ENCODE peak calls at places on chromosomes 2 and 18, in seven cellular contexts. Y is K562, O is HCT116, E is HepG2, X is SK-N-SH, P is H1, G is GM12878. B is an unnamed sample.

GRCh38 chr2:237361194-237361986 is 52.6 kb downstream of the COL6A3 start:
- DNase-seq in O (no peak), X (no peak), G (no peak), P (no peak), Y (no peak), E (no peak), B (no peak)

GRCh38 chr2:234172066-234172465 is 121.6 kb downstream of the SPP2 start:
- DNase-seq in G (no peak), E (no peak), X (no peak), Y (no peak), O (no peak), P (no peak), B (no peak)

GRCh38 chr2:43402452-43402937 is 176.1 kb upstream of the ZFP36L2 start:
- DNase-seq in O (no peak), E (no peak), G (peak), P (no peak), X (no peak), Y (no peak), B (no peak)

GRCh38 chr2:9497017-9497416 is 22.7 kb downstream of the IAH1 start:
- DNase-seq in Y (no peak), E (no peak), X (no peak), P (no peak), O (no peak), G (no peak), B (peak)

GRCh38 chr2:74865770-74866674 is 32.1 kb downstream of the HK2 start:
- DNase-seq in P (no peak), E (peak), G (no peak), O (peak), X (no peak), Y (no peak), B (no peak)

GRCh38 chr2:189613077-189613636 is 32.6 kb upstream of the SLC40A1 start:
- DNase-seq in O (no peak), G (no peak), E (peak), Y (peak), X (no peak), P (no peak), B (no peak)

GRCh38 chr2:238743243-238744068 is 104.4 kb upstream of the TWIST2 start:
- DNase-seq in E (no peak), P (no peak), G (no peak), O (no peak), X (no peak), Y (peak), B (no peak)

GRCh38 chr2:121888189-121888557 is 132.7 kb downstream of the TSN start:
- DNase-seq in P (no peak), X (no peak), G (no peak), E (peak), O (peak), Y (peak), B (no peak)

GRCh38 chr2:66236816-66237469 is 198.0 kb upstream of the MEIS1 start:
- DNase-seq in P (no peak), O (no peak), X (no peak), G (no peak), E (no peak), Y (no peak), B (no peak)

GRCh38 chr2:37625781-37626548 is 45.5 kb downstream of the CDC42EP3 start:
- DNase-seq in O (no peak), Y (no peak), P (no peak), E (no peak), X (no peak), G (peak), B (no peak)

GRCh38 chr2:237231593-237231992 is 145.9 kb downstream of the COPS8 start:
- DNase-seq in O (no peak), E (no peak), X (no peak), Y (no peak), P (no peak), G (no peak), B (no peak)

GRCh38 chr2:147110317-147110716 is 734.5 kb upstream of the ACVR2A start:
- DNase-seq in Y (no peak), O (no peak), P (no peak), E (no peak), X (no peak), G (no peak), B (no peak)

GRCh38 chr18:22165049-22165602 is 4.3 kb upstream of the GATA6 start:
- DNase-seq in Y (no peak), X (peak), P (no peak), E (no peak), G (no peak), O (no peak), B (no peak)

GRCh38 chr2:226984461-226985226 is 148.8 kb downstream of the RHBDD1 start:
- DNase-seq in E (no peak), Y (peak), P (no peak), G (peak), O (no peak), X (no peak), B (no peak)

GRCh38 chr18:8300749-8301148 is 308.5 kb upstream of the RAB12 start:
- DNase-seq in O (no peak), X (no peak), G (no peak), P (no peak), Y (no peak), E (no peak), B (no peak)

GRCh38 chr18:6103758-6104157 is 208.4 kb upstream of the TMEM200C start:
- DNase-seq in G (no peak), E (no peak), Y (no peak), X (no peak), P (no peak), O (no peak), B (no peak)

GRCh38 chr2:234869969-234870368 is 81.8 kb upstream of the SH3BP4 start:
- DNase-seq in E (no peak), Y (no peak), O (no peak), X (no peak), P (no peak), G (no peak), B (no peak)

GRCh38 chr2:222169346-222169745 is 129.5 kb downstream of the PAX3 start:
- DNase-seq in G (no peak), P (no peak), X (no peak), E (no peak), Y (no peak), O (no peak), B (peak)

GRCh38 chr2:48514591-48514990 is 15.4 kb upstream of the STON1 start:
- DNase-seq in X (no peak), E (no peak), G (no peak), O (no peak), P (no peak), Y (no peak), B (no peak)

GRCh38 chr18:68721681-68722583 is 7.0 kb upstream of the TMX3 start:
- DNase-seq in O (no peak), E (no peak), P (no peak), X (no peak), Y (no peak), G (peak), B (no peak)

GRCh38 chr2:17830053-17831034 is 14.1 kb downstream of the MSGN1 start:
- DNase-seq in P (peak), G (no peak), E (peak), O (peak), Y (peak), X (peak), B (peak)

GRCh38 chr2:156826342-156826933 is 390.3 kb downstream of the GPD2 start:
- DNase-seq in G (no peak), E (no peak), O (no peak), P (no peak), X (no peak), Y (no peak), B (no peak)

GRCh38 chr2:225165052-225165451 is 122.8 kb upstream of the DOCK10 start:
- DNase-seq in X (no peak), E (no peak), P (no peak), G (no peak), O (no peak), Y (no peak), B (no peak)

GRCh38 chr2:39099820-39100728 is 20.8 kb downstream of the SOS1 start:
- DNase-seq in X (no peak), E (no peak), G (no peak), P (no peak), Y (no peak), O (no peak), B (no peak)

GRCh38 chr2:96899084-96899735 is 29.3 kb upstream of the SEMA4C start:
- DNase-seq in O (no peak), X (peak), Y (no peak), G (no peak), E (no peak), P (no peak), B (no peak)

GRCh38 chr2:216216951-216217903 is 108.1 kb downstream of the XRCC5 start:
- DNase-seq in X (peak), G (no peak), O (no peak), P (no peak), Y (peak), E (peak), B (no peak)

GRCh38 chr2:174631009-174631981 is 33.7 kb upstream of the WIPF1 start:
- DNase-seq in O (no peak), P (no peak), E (no peak), G (no peak), Y (peak), X (no peak), B (no peak)

GRCh38 chr2:121735520-121736074 is 1.1 kb downstream of the NIFK start:
- DNase-seq in P (no peak), E (no peak), G (no peak), X (peak), Y (peak), O (no peak), B (no peak)

GRCh38 chr2:175111200-175111657 is 56.8 kb downstream of the ATF2 start:
- DNase-seq in P (no peak), G (peak), Y (peak), O (peak), E (peak), X (peak), B (no peak)

GRCh38 chr2:67565761-67566160 is 168.6 kb downstream of the ETAA1 start:
- DNase-seq in E (no peak), P (no peak), O (no peak), Y (no peak), X (no peak), G (no peak), B (no peak)

GRCh38 chr2:234147335-234147861 is 96.9 kb downstream of the SPP2 start:
- DNase-seq in O (peak), P (no peak), E (no peak), G (no peak), X (no peak), Y (no peak), B (no peak)

GRCh38 chr2:46170611-46171385 is 126.4 kb upstream of the EPAS1 start:
- DNase-seq in P (no peak), O (no peak), X (peak), Y (no peak), G (no peak), E (no peak), B (no peak)

GRCh38 chr2:9914384-9915065 is 37.0 kb upstream of the GRHL1 start:
- DNase-seq in X (no peak), E (no peak), G (peak), P (no peak), Y (peak), O (peak), B (no peak)

GRCh38 chr2:157899125-157899839 is 23.2 kb upstream of the ACVR1 start:
- DNase-seq in P (no peak), E (no peak), X (no peak), O (no peak), Y (peak), G (no peak), B (no peak)

GRCh38 chr18:61579581-61579980 is 246.4 kb downstream of the CDH20 start:
- DNase-seq in P (no peak), X (no peak), G (no peak), O (no peak), Y (no peak), E (no peak), B (no peak)

GRCh38 chr2:70946832-70947442 is 11.2 kb downstream of the ATP6V1B1 start:
- DNase-seq in E (peak), P (no peak), X (peak), Y (peak), G (no peak), O (peak), B (peak)
- TF ChIP-seq JUND in E (no peak), P (no peak), X (no peak), Y (no peak), G (no peak), O (no peak), B (no peak)

GRCh38 chr2:218832520-218832919 is 917 bp upstream of the PRKAG3 start:
- DNase-seq in X (no peak), O (no peak), G (no peak), E (no peak), P (no peak), Y (no peak), B (no peak)
- TF ChIP-seq JUND in X (no peak), O (peak), G (no peak), E (no peak), P (no peak), Y (no peak), B (no peak)

GRCh38 chr18:73479472-73479871 is 611.7 kb upstream of the NETO1 start:
- DNase-seq in G (no peak), X (no peak), P (no peak), Y (no peak), O (no peak), E (no peak), B (no peak)
- TF ChIP-seq JUND in G (no peak), X (no peak), P (no peak), Y (no peak), O (no peak), E (no peak), B (no peak)

GRCh38 chr2:219252570-219252899 is 508 bp upstream of the TUBA4B start:
- DNase-seq in P (no peak), E (no peak), Y (peak), X (peak), O (no peak), G (no peak), B (no peak)

GRCh38 chr2:219253753-219254589 is at the start of gene TUBA4A:
- DNase-seq in X (peak), E (peak), Y (peak), P (no peak), G (no peak), O (peak), B (peak)

GRCh38 chr2:219252900-219253752 is at the start of gene TUBA4B:
- DNase-seq in G (no peak), Y (peak), X (peak), O (no peak), E (no peak), P (no peak), B (peak)

GRCh38 chr2:219252084-219252483 is 959 bp upstream of the TUBA4B start:
- DNase-seq in G (no peak), O (no peak), Y (no peak), X (no peak), E (no peak), P (no peak), B (no peak)

DNA sequence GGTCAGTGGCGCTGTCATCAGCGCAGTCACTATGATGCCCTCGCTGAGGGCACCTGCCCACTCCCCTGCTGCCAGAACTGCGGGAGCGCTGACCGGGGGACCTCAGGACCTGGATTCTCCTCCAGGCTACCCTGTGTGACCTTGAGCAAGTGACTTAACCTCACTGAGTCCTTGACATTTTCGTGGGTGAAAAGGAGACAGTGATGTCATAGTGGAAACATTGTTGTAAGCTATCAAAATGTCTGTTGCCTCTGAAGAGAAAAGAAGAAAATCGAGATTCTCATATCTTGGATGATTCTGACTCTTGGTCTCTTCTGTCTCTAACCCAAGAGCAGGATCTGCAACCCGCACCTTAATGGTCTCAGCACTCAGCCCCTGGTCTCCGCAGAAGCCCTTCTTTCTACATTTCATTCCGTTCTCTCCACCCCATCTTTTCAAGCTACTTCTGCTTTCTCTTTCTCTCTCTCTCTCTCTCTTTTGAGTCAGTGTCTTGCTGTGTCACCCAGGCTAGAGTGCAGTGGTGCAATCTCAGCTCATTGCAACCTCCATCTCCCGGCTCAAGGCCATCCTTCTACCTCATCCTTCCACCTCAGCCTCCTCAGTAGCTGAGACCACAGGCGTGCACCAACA is 987 bp upstream of the TUBA4A start:
- DNase-seq in P (no peak), E (no peak), Y (no peak), X (no peak), G (no peak), O (no peak), B (no peak)
- TF ChIP-seq JUND in P (no peak), E (no peak), Y (no peak), X (no peak), G (no peak), O (no peak), B (no peak)

DNA sequence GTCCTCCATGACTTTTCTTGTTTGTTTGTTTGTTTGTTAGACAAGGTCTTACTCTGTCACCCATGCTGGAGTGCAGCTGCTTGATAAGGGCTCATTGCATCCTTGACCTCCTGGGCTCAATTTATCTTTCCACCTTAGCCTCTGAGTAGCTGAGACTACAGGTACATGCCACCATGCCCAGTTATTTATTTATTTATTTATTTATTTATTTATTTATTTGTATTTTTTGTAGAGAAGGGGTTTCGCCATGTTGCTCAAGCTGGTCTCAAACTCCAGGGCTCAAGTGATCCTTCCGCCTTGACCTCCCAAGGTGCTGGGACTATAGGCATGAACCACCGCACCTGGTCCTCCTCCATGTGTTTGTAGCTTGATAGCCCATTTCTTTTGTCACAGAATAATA is 37.9 kb downstream of the NBEAL1 start:
- DNase-seq in X (no peak), O (no peak), Y (no peak), E (no peak), P (no peak), G (no peak), B (no peak)
- TF ChIP-seq JUND in X (no peak), O (no peak), Y (no peak), E (no peak), P (no peak), G (no peak), B (no peak)

DNA sequence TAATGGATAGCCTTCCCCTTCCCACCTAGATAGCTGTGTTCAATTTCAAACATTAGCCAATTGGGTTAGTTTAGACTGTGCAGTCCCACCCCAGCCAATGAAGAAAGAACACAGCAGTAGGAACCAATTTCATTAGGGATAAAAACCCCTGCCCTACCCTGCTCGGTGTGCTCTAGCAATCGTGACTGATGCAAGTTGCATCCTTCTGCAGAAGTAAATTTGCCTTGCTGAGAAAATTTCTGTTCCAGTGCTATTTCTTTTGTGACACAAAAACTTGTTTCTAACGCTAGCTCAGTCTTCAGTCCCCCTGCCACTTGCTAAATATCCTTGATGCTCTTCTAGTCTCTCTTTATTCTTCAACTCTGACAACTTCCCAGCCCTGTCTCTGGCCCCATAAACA is 15.2 kb upstream of the SAP130 start:
- DNase-seq in O (no peak), G (no peak), Y (no peak), P (no peak), X (no peak), E (no peak), B (no peak)
- TF ChIP-seq JUND in O (no peak), G (no peak), Y (no peak), P (no peak), X (no peak), E (no peak), B (no peak)

GRCh38 chr2:116874021-116874420 is 940.5 kb upstream of the DDX18 start:
- DNase-seq in G (no peak), O (no peak), P (no peak), Y (no peak), E (no peak), X (no peak), B (no peak)
- TF ChIP-seq JUND in G (no peak), O (no peak), P (no peak), Y (no peak), E (no peak), X (no peak), B (no peak)

GRCh38 chr18:2654105-2654827 is 1.3 kb upstream of the SMCHD1 start:
- DNase-seq in G (no peak), E (no peak), Y (peak), X (no peak), O (no peak), P (no peak), B (peak)
- TF ChIP-seq JUND in G (no peak), E (no peak), Y (no peak), X (no peak), O (no peak), P (no peak), B (no peak)

B was measured in T47D.